ENCODE peak calls at places on chromosome 3, in five cellular contexts. F is skeletal muscle cell; U is CD8-positive, alpha-beta T cell; A is heart left ventricle; R is fibroblast of lung. K is an unnamed sample.

GRCh38 chr3:182909318-182910040 is 70.9 kb downstream of the DCUN1D1 start:
- DNase-seq in F (no peak), U (no peak), A (no peak), R (peak; percentile 39), K (no peak)

GRCh38 chr3:136899622-136900158 is 37.7 kb downstream of the NCK1 start:
- DNase-seq in F (no peak), U (no peak), A (no peak), R (peak; percentile 67), K (no peak)

GRCh38 chr3:98695816-98696215 is 67.3 kb upstream of the ST3GAL6 start:
- DNase-seq in F (no peak), U (no peak), A (no peak), R (peak; percentile 25), K (no peak)

GRCh38 chr3:184540777-184541681 is 20.6 kb upstream of the EPHB3 start:
- DNase-seq in F (no peak), U (peak; percentile 62), A (peak; percentile 59), R (peak; percentile 33), K (no peak)

GRCh38 chr3:153331676-153332075 is 169.7 kb downstream of the RAP2B start:
- DNase-seq in F (no peak), U (no peak), A (no peak), R (no peak), K (no peak)

GRCh38 chr3:196134691-196135090 is 52.8 kb upstream of the TFRC start:
- DNase-seq in F (no peak), U (no peak), A (no peak), R (no peak), K (no peak)

GRCh38 chr3:77464106-77464688 is 424.3 kb downstream of the ROBO2 start:
- DNase-seq in F (no peak), U (no peak), A (no peak), R (peak; percentile 46), K (peak; percentile 18)

GRCh38 chr3:196138464-196138863 is 56.6 kb upstream of the TFRC start:
- DNase-seq in F (no peak), U (no peak), A (no peak), R (no peak), K (no peak)

GRCh38 chr3:62771331-62772097 is 103.7 kb downstream of the CADPS start:
- DNase-seq in F (no peak), U (no peak), A (no peak), R (no peak), K (no peak)

GRCh38 chr3:156511987-156512677 is 42.8 kb downstream of the SSR3 start:
- DNase-seq in F (no peak), U (no peak), A (no peak), R (no peak), K (no peak)

GRCh38 chr3:40130721-40131120 is 178.8 kb upstream of the EIF1B start:
- DNase-seq in F (no peak), U (no peak), A (no peak), R (no peak), K (no peak)

GRCh38 chr3:5022966-5023776 is 43.9 kb downstream of the BHLHE40 start:
- DNase-seq in F (peak; percentile 98), U (no peak), A (peak; percentile 37), R (peak; percentile 100), K (peak; percentile 95)

GRCh38 chr3:134312873-134313838 is 61.1 kb downstream of the AMOTL2 start:
- DNase-seq in F (no peak), U (no peak), A (peak; percentile 82), R (peak; percentile 84), K (no peak)

GRCh38 chr3:101884776-101885175 is 35.5 kb downstream of the NFKBIZ start:
- DNase-seq in F (no peak), U (no peak), A (no peak), R (no peak), K (no peak)

GRCh38 chr3:145942052-145942451 is 218.9 kb downstream of the PLOD2 start:
- DNase-seq in F (no peak), U (no peak), A (no peak), R (peak; percentile 42), K (no peak)

GRCh38 chr3:170499562-170500156 is 81.0 kb downstream of the CLDN11 start:
- DNase-seq in F (no peak), U (no peak), A (no peak), R (peak; percentile 40), K (peak; percentile 62)

GRCh38 chr3:5072100-5072816 is 49.8 kb upstream of the ARL8B start:
- DNase-seq in F (no peak), U (no peak), A (no peak), R (no peak), K (no peak)

GRCh38 chr3:115436767-115437301 is 186.5 kb upstream of the GAP43 start:
- DNase-seq in F (peak; percentile 96), U (no peak), A (no peak), R (peak; percentile 97), K (peak; percentile 95)

GRCh38 chr3:101719604-101720185 is 4.7 kb upstream of the CEP97 start:
- DNase-seq in F (no peak), U (no peak), A (no peak), R (no peak), K (no peak)

GRCh38 chr3:5929027-5929426 is 741.5 kb downstream of the EDEM1 start:
- DNase-seq in F (no peak), U (no peak), A (no peak), R (no peak), K (no peak)

GRCh38 chr3:46075816-46076215 is 48.5 kb upstream of the XCR1 start:
- DNase-seq in F (no peak), U (no peak), A (no peak), R (no peak), K (no peak)

GRCh38 chr3:65483475-65483874 is 555.2 kb downstream of the MAGI1 start:
- DNase-seq in F (no peak), U (no peak), A (peak; percentile 83), R (peak; percentile 34), K (no peak)

GRCh38 chr3:70982700-70983140 is 600.8 kb downstream of the FOXP1 start:
- DNase-seq in F (peak; percentile 73), U (no peak), A (no peak), R (peak; percentile 86), K (no peak)
- H3K4me3 ChIP-seq in F (no peak overlapping the region), U (no peak overlapping the region), A (no peak overlapping the region), R (peak overlapping the region; percentile 2), K (no peak overlapping the region)

DNA sequence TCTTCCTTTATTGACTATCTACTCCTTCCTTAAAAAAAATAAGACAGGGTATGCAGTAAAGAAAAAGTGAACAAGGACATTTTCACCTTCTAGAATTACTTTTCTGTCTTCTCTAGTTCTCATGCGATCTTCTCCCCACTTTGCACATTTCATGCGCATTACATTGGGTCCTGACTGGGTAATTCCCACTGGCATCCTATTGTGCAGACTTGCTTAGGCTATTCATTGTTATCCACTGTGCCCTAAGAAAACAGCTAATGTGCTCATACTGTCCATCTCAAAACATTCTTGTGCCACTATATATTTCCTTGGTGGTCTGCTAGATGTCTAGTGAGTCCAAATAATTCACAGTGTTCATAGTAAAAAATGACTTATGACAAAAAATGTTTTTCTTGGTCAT is 447.4 kb upstream of the ROBO1 start:
- DNase-seq in F (no peak), U (no peak), A (no peak), R (no peak), K (no peak)
- H3K4me3 ChIP-seq in F (no peak overlapping the region), U (no peak overlapping the region), A (no peak overlapping the region), R (no peak overlapping the region), K (no peak overlapping the region)

GRCh38 chr3:187207062-187207461 is 9.8 kb downstream of the RTP1 start:
- DNase-seq in F (no peak), U (no peak), A (no peak), R (no peak), K (no peak)

GRCh38 chr3:187205683-187206082 is 8.4 kb downstream of the RTP1 start:
- DNase-seq in F (no peak), U (no peak), A (no peak), R (no peak), K (no peak)

GRCh38 chr3:187208159-187208558 is 10.9 kb downstream of the RTP1 start:
- DNase-seq in F (no peak), U (no peak), A (no peak), R (peak; percentile 88), K (no peak)

GRCh38 chr3:187209501-187209900 is 12.2 kb downstream of the RTP1 start:
- DNase-seq in F (no peak), U (no peak), A (no peak), R (peak; percentile 29), K (peak; percentile 31)

GRCh38 chr3:187207624-187208023 is 10.3 kb downstream of the RTP1 start:
- DNase-seq in F (no peak), U (no peak), A (no peak), R (peak; percentile 43), K (no peak)
- H3K4me3 ChIP-seq in F (no peak overlapping the region), U (no peak overlapping the region), A (no peak overlapping the region), R (no peak overlapping the region), K (no peak overlapping the region)

GRCh38 chr3:105365171-105365535 is 1.6 kb upstream of the ALCAM start:
- DNase-seq in F (no peak), U (no peak), A (no peak), R (peak; percentile 39), K (no peak)
- H3K4me3 ChIP-seq in F (peak overlapping the region; percentile 95), U (no peak overlapping the region), A (no peak overlapping the region), R (peak overlapping the region; percentile 87), K (peak overlapping the region; percentile 73)

GRCh38 chr3:181695661-181696491 is 15.8 kb upstream of the SOX2 start:
- DNase-seq in F (no peak), U (no peak), A (no peak), R (peak; percentile 32), K (no peak)
- H3K4me3 ChIP-seq in F (peak overlapping the region; percentile 47), U (no peak overlapping the region), A (peak overlapping the region; percentile 51), R (peak overlapping the region; percentile 46), K (peak overlapping the region; percentile 24)

GRCh38 chr3:194397757-194398312 is 1.2 kb downstream of the GP5 start:
- DNase-seq in F (no peak), U (peak; percentile 40), A (no peak), R (peak; percentile 55), K (no peak)
- H3K4me3 ChIP-seq in F (peak overlapping the region; percentile 33), U (peak overlapping the region; percentile 60), A (peak overlapping the region; percentile 31), R (peak overlapping the region; percentile 37), K (no peak overlapping the region)

DNA sequence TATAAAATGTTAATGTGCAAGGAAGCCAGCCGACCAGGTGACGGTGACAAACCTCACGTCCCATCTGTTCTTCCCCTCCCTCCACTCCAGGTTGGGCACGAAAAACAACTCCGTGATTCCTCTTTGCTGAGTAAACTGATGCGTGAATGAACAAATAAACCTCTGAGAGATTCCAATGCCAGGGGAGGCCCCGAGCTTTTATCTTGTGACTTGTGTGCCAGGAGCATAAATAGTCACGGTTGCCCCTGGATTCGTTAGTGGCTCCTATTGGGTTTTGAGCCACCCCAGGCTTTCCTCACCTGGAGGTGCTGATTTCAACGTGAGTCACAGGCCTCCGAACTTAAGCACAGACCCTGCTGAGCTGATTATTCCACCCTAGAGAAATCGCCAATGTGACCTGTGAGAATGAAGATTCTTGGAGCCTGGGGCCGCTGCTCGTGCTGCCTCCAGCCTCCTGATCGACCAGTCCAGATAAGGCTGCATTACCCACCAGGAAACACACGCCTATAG is 119.2 kb downstream of the SHQ1 start:
- DNase-seq in F (no peak), U (no peak), A (no peak), R (no peak), K (no peak)
- H3K4me3 ChIP-seq in F (no peak overlapping the region), U (no peak overlapping the region), A (no peak overlapping the region), R (no peak overlapping the region), K (no peak overlapping the region)

GRCh38 chr3:33577173-33577572 is 137.0 kb upstream of the UBP1 start:
- DNase-seq in F (no peak), U (no peak), A (no peak), R (no peak), K (no peak)
- H3K4me3 ChIP-seq in F (no peak overlapping the region), U (no peak overlapping the region), A (no peak overlapping the region), R (no peak overlapping the region), K (no peak overlapping the region)

K was measured in AG09309.